ENCODE peak calls at places on chromosomes 12 and 14, in nine cellular contexts. X is ovary, Y is thoracic aorta, Z is cardiac muscle cell, N is left ventricle myocardium inferior, V is keratinocyte, G is tibial artery, Q is upper lobe of right lung, E is body of pancreas. T is an unnamed sample. For H3K9me3, the result is how much of the 10 kb centered on the place peaks cover.

GRCh38 chr14:22685467-22685866 is 41.3 kb upstream of the OR6J1 start:
- DNase-seq in X (no peak), Y (no peak), Z (no peak), N (no peak), V (no peak), G (no peak), Q (no peak), E (no peak), T (no peak)

GRCh38 chr12:30719060-30719459 is 23.4 kb upstream of the IPO8 start:
- DNase-seq in X (no peak), Y (no peak), Z (no peak), N (no peak), V (no peak), G (no peak), Q (no peak), E (no peak), T (no peak)

GRCh38 chr14:54836231-54836630 is 66.4 kb downstream of the GCH1 start:
- DNase-seq in X (no peak), Y (no peak), Z (no peak), N (no peak), V (no peak), G (no peak), Q (no peak), E (no peak), T (no peak)

GRCh38 chr14:93965287-93965821 is 11.0 kb downstream of the ASB2 start:
- DNase-seq in X (no peak), Y (no peak), Z (no peak), N (no peak), V (peak), G (no peak), Q (no peak), E (no peak), T (no peak)

GRCh38 chr12:75444444-75445136 is 36.0 kb upstream of the GLIPR1 start:
- DNase-seq in X (no peak), Y (no peak), Z (peak), N (no peak), V (no peak), G (no peak), Q (no peak), E (no peak), T (no peak)

GRCh38 chr14:24237463-24237955 is 4.8 kb downstream of the GMPR2 start:
- DNase-seq in X (no peak), Y (no peak), Z (no peak), N (no peak), V (no peak), G (peak), Q (no peak), E (no peak), T (no peak)

GRCh38 chr12:101969-102878 is 35.7 kb downstream of the IQSEC3 start:
- DNase-seq in X (no peak), Y (no peak), Z (no peak), N (no peak), V (no peak), G (no peak), Q (peak), E (no peak), T (no peak)

GRCh38 chr12:113236539-113237354 is 15.5 kb downstream of the TPCN1 start:
- DNase-seq in X (no peak), Y (no peak), Z (no peak), N (peak), V (no peak), G (peak), Q (no peak), E (no peak), T (peak)

GRCh38 chr12:92553389-92553788 is 149.4 kb upstream of the PLEKHG7 start:
- DNase-seq in X (no peak), Y (no peak), Z (peak), N (peak), V (no peak), G (peak), Q (no peak), E (peak), T (no peak)

GRCh38 chr12:112408621-112409020 is 784 bp downstream of the RPL6 start:
- DNase-seq in X (no peak), Y (no peak), Z (no peak), N (no peak), V (no peak), G (no peak), Q (no peak), E (no peak), T (no peak)

GRCh38 chr12:100185361-100185894 is 15.2 kb upstream of the ACTR6 start:
- DNase-seq in X (no peak), Y (no peak), Z (no peak), N (no peak), V (no peak), G (no peak), Q (no peak), E (no peak), T (no peak)

GRCh38 chr12:123089125-123089524 is 61.8 kb downstream of the PITPNM2 start:
- DNase-seq in X (no peak), Y (no peak), Z (no peak), N (no peak), V (no peak), G (no peak), Q (no peak), E (no peak), T (no peak)

GRCh38 chr12:75446857-75447256 is 33.7 kb upstream of the GLIPR1 start:
- DNase-seq in X (no peak), Y (no peak), Z (no peak), N (no peak), V (peak), G (no peak), Q (no peak), E (no peak), T (no peak)

GRCh38 chr14:34051966-34052657 is 101.2 kb upstream of the EGLN3 start:
- DNase-seq in X (no peak), Y (no peak), Z (no peak), N (no peak), V (peak), G (no peak), Q (no peak), E (no peak), T (no peak)

GRCh38 chr12:388012-388411 is 1.1 kb downstream of the KDM5A start:
- DNase-seq in X (no peak), Y (no peak), Z (no peak), N (no peak), V (no peak), G (no peak), Q (no peak), E (no peak), T (no peak)

GRCh38 chr14:83085725-83086124 is 1552.1 kb upstream of the SEL1L start:
- DNase-seq in X (no peak), Y (no peak), Z (no peak), N (no peak), V (no peak), G (no peak), Q (no peak), E (no peak), T (no peak)

GRCh38 chr14:95482967-95483842 is 33.2 kb downstream of the SYNE3 start:
- DNase-seq in X (peak), Y (peak), Z (no peak), N (peak), V (no peak), G (peak), Q (no peak), E (peak), T (peak)

GRCh38 chr12:57517187-57517586 is 3.1 kb downstream of the DDIT3 start:
- DNase-seq in X (no peak), Y (no peak), Z (no peak), N (no peak), V (no peak), G (no peak), Q (no peak), E (no peak), T (no peak)

GRCh38 chr12:4044736-4045432 is 171.7 kb upstream of the PARP11 start:
- DNase-seq in X (no peak), Y (no peak), Z (no peak), N (no peak), V (no peak), G (no peak), Q (no peak), E (no peak), T (no peak)

GRCh38 chr14:22781606-22782000 is 15.1 kb downstream of the OXA1L start:
- DNase-seq in X (no peak), Y (no peak), Z (no peak), N (no peak), V (no peak), G (no peak), Q (no peak), E (no peak), T (no peak)

GRCh38 chr14:72917420-72917819 is 8.8 kb upstream of the DCAF4 start:
- DNase-seq in X (no peak), Y (no peak), Z (no peak), N (no peak), V (no peak), G (no peak), Q (no peak), E (no peak), T (no peak)

GRCh38 chr14:50726372-50727107 is 58.4 kb upstream of the SAV1 start:
- DNase-seq in X (no peak), Y (no peak), Z (no peak), N (no peak), V (peak), G (no peak), Q (no peak), E (no peak), T (no peak)

GRCh38 chr12:54301428-54302045 is 722 bp upstream of the NFE2 start:
- DNase-seq in X (no peak), Y (no peak), Z (no peak), N (no peak), V (no peak), G (no peak), Q (no peak), E (no peak), T (no peak)

GRCh38 chr14:75732888-75733287 is 71.8 kb downstream of the TTLL5 start:
- DNase-seq in X (no peak), Y (no peak), Z (no peak), N (no peak), V (no peak), G (no peak), Q (no peak), E (no peak), T (no peak)

GRCh38 chr12:1218369-1218768 is 227.3 kb downstream of the ERC1 start:
- DNase-seq in X (no peak), Y (no peak), Z (no peak), N (no peak), V (no peak), G (no peak), Q (no peak), E (no peak), T (no peak)

GRCh38 chr12:25699454-25699853 is 146.4 kb upstream of the LMNTD1 start:
- DNase-seq in X (no peak), Y (no peak), Z (no peak), N (no peak), V (no peak), G (no peak), Q (no peak), E (no peak), T (no peak)

GRCh38 chr12:3533703-3534386 is 42.8 kb downstream of the PRMT8 start:
- DNase-seq in X (peak), Y (no peak), Z (peak), N (peak), V (no peak), G (no peak), Q (no peak), E (no peak), T (no peak)

GRCh38 chr12:30877110-30877875 is 49.3 kb upstream of the TSPAN11 start:
- DNase-seq in X (no peak), Y (no peak), Z (no peak), N (no peak), V (no peak), G (no peak), Q (peak), E (no peak), T (no peak)

GRCh38 chr12:113273053-113273725 is 51.9 kb downstream of the TPCN1 start:
- DNase-seq in X (no peak), Y (no peak), Z (no peak), N (no peak), V (no peak), G (no peak), Q (peak), E (no peak), T (no peak)

GRCh38 chr12:109946505-109946904 is 46.4 kb downstream of the TCHP start:
- DNase-seq in X (peak), Y (no peak), Z (peak), N (no peak), V (no peak), G (no peak), Q (no peak), E (peak), T (no peak)

GRCh38 chr12:109947511-109947910 is 47.4 kb downstream of the TCHP start:
- DNase-seq in X (no peak), Y (no peak), Z (no peak), N (no peak), V (no peak), G (no peak), Q (no peak), E (no peak), T (no peak)

GRCh38 chr12:109948382-109948781 is 47.8 kb downstream of the GIT2 start:
- DNase-seq in X (no peak), Y (no peak), Z (no peak), N (no peak), V (no peak), G (no peak), Q (no peak), E (no peak), T (no peak)

GRCh38 chr12:109944975-109945374 is 44.9 kb downstream of the TCHP start:
- DNase-seq in X (peak), Y (no peak), Z (peak), N (no peak), V (no peak), G (no peak), Q (no peak), E (no peak), T (no peak)

DNA sequence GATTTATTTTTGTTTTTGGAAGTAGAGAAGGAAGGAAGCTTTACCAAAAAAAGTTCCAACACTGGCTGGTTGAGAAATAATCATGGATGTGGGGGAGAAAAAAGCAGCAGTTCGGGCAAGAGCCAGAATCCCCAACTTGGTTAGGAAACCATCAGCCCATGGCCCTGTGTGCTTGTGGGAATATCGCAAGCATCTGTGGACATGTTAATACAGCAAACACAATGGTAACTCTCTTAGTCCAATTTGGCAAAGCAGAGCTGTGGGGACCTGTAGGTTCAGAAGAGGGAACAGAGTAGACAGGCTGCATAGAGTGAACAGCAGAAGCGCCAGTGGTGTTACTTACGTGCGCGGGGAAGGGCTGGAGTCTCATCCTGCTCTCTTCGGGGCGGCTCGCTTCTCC is 46.8 kb downstream of the TCHP start:
- DNase-seq in X (no peak), Y (no peak), Z (no peak), N (no peak), V (no peak), G (no peak), Q (no peak), E (no peak), T (no peak)
- H3K27ac ChIP-seq in X (peak), Y (peak), Z (no peak), N (peak), V (no peak), G (no peak), Q (peak), E (peak), T (peak)

DNA sequence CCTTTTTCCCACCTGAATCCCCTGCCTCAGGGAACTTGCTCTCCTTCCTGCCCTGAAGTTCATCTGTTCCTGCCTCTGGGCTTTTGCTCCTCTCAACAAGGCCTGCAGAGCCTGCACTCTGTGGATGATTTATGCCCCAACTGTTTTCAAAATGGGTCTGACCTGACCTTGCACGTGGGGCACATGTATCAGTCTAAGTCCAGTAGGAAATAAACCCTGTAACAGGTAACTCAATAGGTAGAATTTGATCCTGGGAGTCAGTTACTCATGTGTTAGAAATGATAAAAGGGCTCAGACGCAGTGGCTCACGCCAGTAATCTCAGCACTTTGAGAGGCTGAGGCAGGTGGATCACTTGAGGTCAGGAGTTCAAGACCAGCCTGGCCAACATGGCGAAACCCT is 8.7 kb downstream of the HHIPL1 start:
- DNase-seq in X (no peak), Y (no peak), Z (no peak), N (no peak), V (no peak), G (no peak), Q (no peak), E (no peak), T (no peak)
- TF ChIP-seq CTCF in X (no peak), Y (no peak), Z (no peak), N (no peak), V (no peak), G (no peak), Q (no peak), E (no peak), T (no peak)

DNA sequence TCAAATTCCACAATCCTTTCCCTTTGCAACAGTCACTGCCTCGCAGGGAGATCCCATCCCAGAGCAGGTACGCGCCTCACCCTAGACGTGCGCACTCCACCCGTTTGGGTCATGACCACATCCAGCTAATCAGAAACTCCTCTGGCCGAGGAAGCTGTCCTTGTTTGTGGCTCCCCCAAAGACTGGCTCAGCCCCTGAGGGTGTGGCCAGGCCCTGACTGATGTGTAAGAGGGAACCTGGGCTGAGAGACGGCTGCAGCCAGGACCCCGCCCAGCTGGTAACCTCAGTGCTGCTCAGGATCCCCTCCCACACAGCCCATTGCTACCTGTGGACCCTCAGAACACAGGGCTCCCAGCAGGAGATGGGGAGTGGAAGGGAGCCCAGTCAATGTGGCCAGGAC is 183.2 kb upstream of the SFSWAP start:
- DNase-seq in X (no peak), Y (no peak), Z (no peak), N (no peak), V (no peak), G (no peak), Q (no peak), E (no peak), T (no peak)
- H3K9me3 ChIP-seq in X (under half), Y (under half), Z (under half), N (under half), V (under half), G (under half), Q (under half), E (under half), T (under half)

DNA sequence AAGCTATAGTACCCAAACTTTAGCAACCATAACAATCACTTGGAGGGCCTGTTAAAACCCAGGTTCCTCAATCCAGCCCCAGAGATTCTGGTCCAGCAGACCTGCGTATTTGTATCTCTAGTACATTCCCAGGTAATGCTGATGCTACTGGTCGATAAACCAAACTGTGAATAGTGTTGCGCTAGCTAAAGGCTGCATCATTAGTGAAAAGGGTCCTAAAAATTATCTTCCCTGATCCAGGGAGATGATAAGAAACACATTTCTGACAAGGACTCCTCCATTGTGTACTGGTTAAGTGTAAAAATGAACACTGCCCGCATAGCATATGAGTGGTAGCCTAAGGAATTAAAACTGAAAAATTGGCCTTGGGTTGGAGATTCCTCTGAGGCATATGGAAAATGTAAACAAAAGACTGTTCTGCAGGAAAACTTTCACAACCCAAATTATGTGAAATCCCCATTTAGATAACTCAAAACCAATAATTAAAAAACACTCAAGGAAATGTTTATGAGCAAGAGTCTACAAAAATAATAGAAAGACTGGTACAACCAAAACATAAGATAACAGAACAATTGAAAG is 322.7 kb downstream of the CEP128 start:
- DNase-seq in X (no peak), Y (no peak), Z (no peak), N (no peak), V (no peak), G (no peak), Q (no peak), E (no peak), T (no peak)
- H3K27ac ChIP-seq in X (no peak), Y (no peak), Z (no peak), N (no peak), V (no peak), G (no peak), Q (no peak), E (no peak), T (no peak)

GRCh38 chr12:49014547-49014946 is 4.0 kb downstream of the PRKAG1 start:
- DNase-seq in X (no peak), Y (no peak), Z (peak), N (no peak), V (no peak), G (no peak), Q (no peak), E (no peak), T (no peak)
- TF ChIP-seq CTCF in X (no peak), Y (no peak), Z (peak), N (no peak), V (peak), G (no peak), Q (no peak), E (no peak), T (no peak)

GRCh38 chr12:65195387-65196055 is 26.1 kb downstream of the LEMD3 start:
- DNase-seq in X (no peak), Y (no peak), Z (no peak), N (no peak), V (no peak), G (no peak), Q (no peak), E (no peak), T (no peak)
- H3K9me3 ChIP-seq in X (under half), Y (under half), Z (under half), N (under half), V (under half), G (under half), Q (under half), E (under half), T (under half)

GRCh38 chr12:6772729-6773661 is 675 bp downstream of the LAG3 start:
- DNase-seq in X (no peak), Y (no peak), Z (no peak), N (no peak), V (no peak), G (no peak), Q (no peak), E (no peak), T (no peak)
- H3K27ac ChIP-seq in X (peak), Y (no peak), Z (no peak), N (no peak), V (no peak), G (no peak), Q (no peak), E (no peak), T (no peak)

T was measured in left lung.